ENCODE peak calls at places on chromosomes 12 and 14, in six cellular contexts. I, R, K, O, A and Z are unnamed samples.

GRCh38 chr12:110957159-110957558 is 36.8 kb upstream of the MYL2 start:
- DNase-seq in R (no peak), O (no peak), K (no peak), I (no peak), A (no peak), Z (no peak)

GRCh38 chr12:94099191-94099983 is 49.0 kb upstream of the PLXNC1 start:
- DNase-seq in K (peak), O (no peak), A (no peak), I (no peak), R (no peak), Z (peak)

GRCh38 chr14:83779266-83779665 is 1750.7 kb upstream of the FLRT2 start:
- DNase-seq in A (no peak), O (no peak), I (no peak), R (no peak), K (peak), Z (no peak)

GRCh38 chr12:124626841-124627502 is 59.6 kb upstream of the NCOR2 start:
- DNase-seq in K (peak), R (no peak), A (no peak), I (no peak), O (no peak), Z (no peak)

GRCh38 chr14:99910337-99911268 is 117.4 kb downstream of the EML1 start:
- DNase-seq in R (no peak), O (no peak), I (no peak), A (no peak), K (peak), Z (no peak)

GRCh38 chr12:29316772-29317171 is 64.2 kb downstream of the ERGIC2 start:
- DNase-seq in K (peak), O (no peak), R (no peak), A (no peak), I (no peak), Z (no peak)

GRCh38 chr14:102297436-102298170 is 7.4 kb downstream of the MOK start:
- DNase-seq in I (no peak), R (no peak), K (no peak), A (no peak), O (no peak), Z (no peak)

GRCh38 chr12:56267443-56268071 is 815 bp downstream of the COQ10A start:
- DNase-seq in R (no peak), A (no peak), K (no peak), I (peak), O (peak), Z (peak)

GRCh38 chr12:124352839-124353238 is 57.9 kb downstream of the RFLNA start:
- DNase-seq in K (no peak), R (no peak), I (no peak), O (peak), A (no peak), Z (no peak)

GRCh38 chr12:20420557-20420956 is 52.2 kb downstream of the PDE3A start:
- DNase-seq in O (no peak), K (no peak), I (no peak), R (no peak), A (no peak), Z (no peak)

GRCh38 chr14:61152851-61153364 is 128.2 kb downstream of the TMEM30B start:
- DNase-seq in K (peak), A (no peak), O (no peak), I (no peak), R (no peak), Z (no peak)

GRCh38 chr12:118544569-118544968 is 168.2 kb downstream of the SUDS3 start:
- DNase-seq in K (peak), R (no peak), I (no peak), A (no peak), O (no peak), Z (no peak)

GRCh38 chr14:22814945-22815713 is at the start of gene SLC7A7:
- DNase-seq in A (no peak), K (no peak), I (no peak), O (no peak), R (no peak), Z (no peak)

DNA sequence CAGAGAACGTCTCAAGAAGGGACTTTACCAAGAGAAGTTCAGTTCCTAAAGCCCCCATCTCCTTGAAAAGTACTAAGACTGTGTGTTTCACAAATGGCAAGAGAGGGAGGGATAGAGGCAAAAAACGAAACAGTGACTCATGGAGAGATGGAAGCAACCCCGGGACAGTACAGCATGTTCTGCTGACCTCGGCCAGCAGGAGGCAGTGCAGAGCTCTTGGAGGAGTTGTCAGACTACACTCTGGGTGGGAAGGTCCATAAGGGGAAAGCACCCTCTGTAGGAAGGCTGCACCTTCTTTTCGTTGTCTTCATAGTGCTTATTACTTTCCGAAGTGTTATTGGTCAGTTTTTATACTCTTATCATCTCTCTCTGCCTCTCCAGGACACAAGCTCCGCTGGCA is 525.2 kb upstream of the CCDC196 start:
- DNase-seq in R (peak), O (no peak), A (peak), I (peak), K (peak), Z (peak)
- TF ChIP-seq CTCF in R (peak), O (peak), A (peak), I (peak), K (peak), Z (peak)

DNA sequence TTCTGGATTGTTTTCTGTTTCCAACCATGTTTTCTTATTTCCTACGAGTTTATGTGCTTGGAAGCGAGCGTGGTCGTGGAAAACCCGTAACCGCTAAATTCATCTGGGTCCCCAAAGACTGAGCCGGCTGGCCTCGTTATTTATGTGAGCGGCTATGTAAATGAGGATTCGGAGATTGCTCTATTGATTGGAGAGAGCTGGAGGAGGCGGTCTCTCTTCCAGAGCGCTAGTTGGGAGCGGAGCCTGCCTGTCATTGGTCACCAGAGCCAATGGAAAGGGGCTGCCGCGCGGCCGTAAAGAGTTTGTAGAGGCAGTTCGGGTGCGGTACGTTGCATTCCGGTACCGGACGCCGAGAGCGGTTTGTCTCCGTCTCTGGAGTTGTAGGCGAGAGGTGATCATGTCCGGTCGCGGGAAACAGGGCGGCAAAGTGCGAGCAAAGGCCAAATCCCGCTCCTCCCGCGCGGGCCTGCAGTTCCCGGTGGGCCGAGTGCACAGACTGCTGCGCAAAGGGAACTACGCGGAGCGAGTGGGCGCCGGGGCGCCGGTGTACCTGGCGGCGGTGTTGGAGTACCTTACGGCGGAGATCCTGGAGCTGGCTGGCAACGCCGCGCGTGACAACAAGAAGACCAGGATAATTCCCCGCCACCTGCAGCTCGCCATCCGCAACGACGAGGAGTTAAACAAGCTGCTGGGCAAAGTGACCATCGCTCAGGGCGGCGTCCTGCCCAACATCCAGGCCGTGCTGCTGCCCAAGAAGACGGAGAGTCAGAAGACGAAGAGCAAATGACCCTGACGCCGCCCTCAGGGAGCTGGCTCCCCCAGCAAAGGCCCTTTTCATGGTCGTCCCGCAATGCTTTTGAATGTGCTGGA is 29.0 kb downstream of the WBP11 start:
- DNase-seq in R (peak), O (peak), I (peak), A (peak), K (peak), Z (peak)
- TF ChIP-seq CTCF in R (no peak), O (no peak), I (no peak), A (no peak), K (no peak), Z (no peak)

GRCh38 chr12:5748027-5748426 is 197.0 kb downstream of the ANO2 start:
- DNase-seq in O (no peak), R (no peak), K (no peak), I (no peak), A (no peak), Z (peak)
- TF ChIP-seq CTCF in O (no peak), R (no peak), K (no peak), I (no peak), A (no peak), Z (no peak)

GRCh38 chr12:116773276-116773731 is 35.2 kb downstream of the RNFT2 start:
- DNase-seq in R (no peak), K (no peak), I (no peak), A (no peak), O (no peak), Z (no peak)
- TF ChIP-seq CTCF in R (no peak), K (no peak), I (no peak), A (no peak), O (no peak), Z (no peak)

DNA sequence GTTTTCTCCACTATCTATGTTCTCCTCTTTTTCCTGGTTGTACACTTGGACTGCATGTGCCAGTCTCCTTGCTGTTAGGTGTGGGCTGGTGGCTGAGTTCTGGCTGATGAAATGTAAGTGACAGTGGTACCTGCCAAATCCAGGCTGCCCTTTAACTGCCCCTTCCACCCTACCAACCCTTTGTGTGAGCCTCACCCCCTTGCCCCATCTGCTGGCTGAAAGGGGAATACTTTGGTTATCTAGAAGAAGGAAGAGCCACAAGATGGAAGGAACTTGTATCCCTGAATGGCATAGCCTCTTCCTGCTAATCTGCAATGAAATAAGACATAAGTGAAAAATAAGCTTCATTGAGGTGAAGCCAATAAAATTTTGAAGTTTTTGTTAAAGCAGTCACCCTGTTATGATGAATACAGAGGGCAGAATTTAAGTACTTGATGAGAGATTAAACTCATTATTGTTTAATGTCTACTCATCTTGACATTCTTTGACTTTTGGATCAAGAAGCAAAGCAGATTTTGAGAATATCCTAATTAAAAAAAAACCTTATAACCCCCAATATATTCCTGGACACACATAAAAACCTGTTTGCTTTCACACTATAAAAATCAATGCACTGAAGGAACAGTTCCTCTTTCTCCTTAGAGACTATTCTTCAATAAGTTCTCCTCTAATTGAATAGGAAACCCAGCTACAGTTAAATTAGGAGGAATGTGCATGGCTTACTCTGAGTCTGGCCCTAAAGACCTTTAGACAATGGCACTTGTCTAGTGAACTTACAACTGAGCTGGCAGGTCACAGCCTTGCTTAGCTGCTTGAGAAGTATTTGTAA is 262.6 kb upstream of the BTG1 start:
- DNase-seq in O (peak), A (peak), K (no peak), R (no peak), I (peak), Z (peak)
- TF ChIP-seq CTCF in O (peak), A (peak), K (peak), R (peak), I (peak), Z (peak)

DNA sequence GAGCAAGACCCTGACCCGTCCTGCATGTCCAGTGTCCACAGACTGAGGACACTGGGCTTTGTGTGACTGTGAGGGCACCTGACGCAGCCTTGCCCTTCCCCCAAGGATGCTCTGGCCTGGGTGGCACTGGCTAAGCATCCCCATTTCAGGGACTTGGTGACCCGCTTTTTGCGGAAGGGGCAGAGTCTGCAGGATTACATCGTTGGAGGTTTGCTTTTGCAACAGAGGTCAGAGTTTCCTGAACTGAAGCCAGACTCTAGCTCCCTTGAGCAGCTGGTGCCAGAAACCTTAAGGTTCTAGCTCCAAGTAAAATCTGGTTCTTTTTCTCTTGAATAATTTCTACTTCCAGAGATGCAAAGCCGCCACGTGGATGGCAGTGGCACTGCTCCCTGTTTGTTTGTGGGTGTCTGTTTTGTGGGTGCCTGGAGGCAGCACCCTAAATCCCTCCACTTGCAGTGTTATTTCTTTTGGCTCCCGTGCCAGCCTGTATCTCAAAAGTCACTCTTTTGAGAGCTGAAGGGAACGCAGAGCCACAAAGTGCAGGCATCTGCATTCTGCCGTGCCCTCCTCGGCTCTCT is 184.7 kb downstream of the TSPAN9 start:
- DNase-seq in I (no peak), O (peak), R (no peak), A (no peak), K (peak), Z (no peak)
- TF ChIP-seq CTCF in I (no peak), O (no peak), R (no peak), A (no peak), K (peak), Z (no peak)

DNA sequence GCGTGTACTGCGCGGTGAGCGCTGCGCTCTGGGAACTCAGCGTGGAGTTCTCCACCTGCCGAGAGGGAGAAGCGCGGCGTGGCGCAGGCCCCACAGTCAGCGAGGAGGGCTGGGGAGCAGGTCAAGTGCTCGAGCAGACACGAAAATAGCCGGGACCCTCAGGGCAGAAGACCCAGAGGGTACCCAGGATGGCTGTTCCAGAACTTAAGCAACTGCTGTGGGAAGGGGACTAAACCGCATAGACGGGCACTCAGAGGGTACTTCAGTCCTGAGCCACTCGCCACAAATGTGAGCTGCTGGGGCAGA is 59.4 kb upstream of the GPR68 start:
- DNase-seq in A (no peak), I (no peak), R (no peak), O (no peak), K (no peak), Z (no peak)
- TF ChIP-seq CTCF in A (no peak), I (no peak), R (no peak), O (no peak), K (no peak), Z (no peak)